ENCODE peak calls at places on chromosomes 16 and 17, in seven cellular contexts. A is prostate gland; L is progenitor cell of endocrine pancreas; E is SW 1271; P is activated CD8-positive, alpha-beta T cell treated with anti-CD3 and anti-CD28 coated beads, Interleukin-2, amount 10 ng/mL, durations not matched to agents 7 days and 5 days; T is HT-29; K is RPMI8226. Q is an unnamed sample.

GRCh38 chr17:67623767-67624166 is 94.0 kb upstream of the NOL11 start:
- DNase-seq in A (no peak), T (no peak), E (no peak), K (no peak), P (no peak), L (no peak), Q (no peak)

GRCh38 chr16:81645303-81645702 is 133.8 kb upstream of the PLCG2 start:
- DNase-seq in L (no peak), E (peak), P (no peak), A (peak), K (no peak), T (no peak), Q (no peak)

GRCh38 chr17:60435244-60436170 is 13.2 kb downstream of the CHCT1 start:
- DNase-seq in A (peak), T (peak), L (peak), E (peak), K (peak), P (peak), Q (peak)

GRCh38 chr16:7509919-7510705 is 177.5 kb downstream of the RBFOX1 start:
- DNase-seq in L (no peak), K (no peak), P (no peak), T (no peak), E (no peak), A (no peak), Q (no peak)

GRCh38 chr17:1888741-1889140 is 58.9 kb downstream of the RPA1 start:
- DNase-seq in P (no peak), A (no peak), K (no peak), L (no peak), T (no peak), E (no peak), Q (no peak)

GRCh38 chr17:79974786-79975497 is 60.7 kb downstream of the TBC1D16 start:
- DNase-seq in K (peak), E (no peak), T (no peak), L (no peak), A (no peak), P (no peak), Q (no peak)

GRCh38 chr16:68079616-68080344 is 5.4 kb upstream of the NFATC3 start:
- DNase-seq in A (no peak), T (peak), E (no peak), K (no peak), P (peak), L (no peak), Q (no peak)

GRCh38 chr17:2087597-2088211 is 32.8 kb downstream of the HIC1 start:
- DNase-seq in L (no peak), A (no peak), P (peak), T (no peak), E (no peak), K (peak), Q (peak)

GRCh38 chr17:21119247-21119944 is 7.4 kb upstream of the DHRS7B start:
- DNase-seq in K (peak), A (peak), E (peak), T (peak), P (peak), L (peak), Q (peak)

GRCh38 chr17:17942846-17943245 is 29.4 kb downstream of the TOM1L2 start:
- DNase-seq in A (no peak), E (no peak), T (no peak), K (no peak), L (no peak), P (no peak), Q (no peak)

GRCh38 chr17:53336281-53336680 is 486.4 kb upstream of the KIF2B start:
- DNase-seq in T (no peak), P (no peak), E (no peak), K (no peak), A (no peak), L (no peak), Q (no peak)

GRCh38 chr17:58680038-58680369 is 11.8 kb downstream of the TEX14 start:
- DNase-seq in K (no peak), A (no peak), T (no peak), E (no peak), L (no peak), P (no peak), Q (no peak)

GRCh38 chr16:73692861-73693260 is 603.8 kb upstream of the PSMD7 start:
- DNase-seq in A (peak), P (no peak), L (no peak), E (no peak), T (no peak), K (no peak), Q (no peak)

Q was measured in MM.1S.